ENCODE peak calls at places on chromosomes 4 and X, in four cellular contexts. C, M, A and W are unnamed samples.

GRCh38 chr4:120692964-120693363 is 229.6 kb downstream of the PRDM5 start:
- DNase-seq in C (no peak), M (peak), A (peak), W (peak)

GRCh38 chr4:109184421-109184956 is 118.0 kb downstream of the COL25A1 start:
- DNase-seq in C (no peak), M (no peak), A (peak), W (no peak)

GRCh38 chr4:74158561-74159396 is 861 bp downstream of the MTHFD2L start:
- DNase-seq in C (no peak), M (no peak), A (no peak), W (peak)

GRCh38 chr4:166896254-166896653 is 338.0 kb downstream of the SPOCK3 start:
- DNase-seq in C (no peak), M (peak), A (no peak), W (no peak)

GRCh38 chrX:105822138-105823091 is at the start of gene NRK:
- DNase-seq in C (no peak), M (no peak), A (peak), W (no peak)

GRCh38 chr4:183621875-183622274 is 37.1 kb downstream of the RWDD4 start:
- DNase-seq in C (no peak), M (no peak), A (no peak), W (no peak)

GRCh38 chrX:65926095-65927019 is 113.5 kb downstream of the VSIG4 start:
- DNase-seq in C (peak), M (no peak), A (no peak), W (no peak)

GRCh38 chr4:173218411-173219125 is 50.0 kb downstream of the GALNT7 start:
- DNase-seq in C (no peak), M (peak), A (no peak), W (peak)